ENCODE peak calls at places on chromosome 6, in four cellular contexts. X is body of pancreas, O is adrenal gland, A is IMR-90. H is an unnamed sample.

GRCh38 chr6:77450924-77451323 is 12.4 kb downstream of the HTR1B start:
- DNase-seq in A (peak; percentile 59), O (no peak), X (no peak), H (no peak)

GRCh38 chr6:147106759-147107401 is 97.3 kb upstream of the STXBP5 start:
- DNase-seq in A (peak; percentile 83), X (no peak), O (peak; percentile 19), H (no peak)

GRCh38 chr6:18904681-18905080 is 517.5 kb downstream of the RNF144B start:
- DNase-seq in O (no peak), X (no peak), A (no peak), H (no peak)

GRCh38 chr6:167787896-167788530 is 38.7 kb upstream of the AFDN start:
- DNase-seq in A (no peak), X (no peak), O (no peak), H (no peak)

GRCh38 chr6:55778704-55779103 is 96.7 kb downstream of the BMP5 start:
- DNase-seq in O (no peak), X (no peak), A (no peak), H (no peak)

GRCh38 chr6:64520050-64520449 is 884.4 kb downstream of the PHF3 start:
- DNase-seq in O (no peak), X (no peak), A (peak; percentile 95), H (no peak)

GRCh38 chr6:19052219-19052618 is 665.1 kb downstream of the RNF144B start:
- DNase-seq in A (no peak), X (no peak), O (no peak), H (no peak)

GRCh38 chr6:113476937-113477839 is 380.0 kb upstream of the MARCKS start:
- DNase-seq in O (peak; percentile 16), A (peak; percentile 40), X (no peak), H (no peak)

GRCh38 chr6:11692451-11693376 is 85.9 kb downstream of the ADTRP start:
- DNase-seq in X (no peak), A (no peak), O (no peak), H (no peak)

GRCh38 chr6:100730581-100730980 is 150.5 kb downstream of the ASCC3 start:
- DNase-seq in A (no peak), X (no peak), O (no peak), H (no peak)

GRCh38 chr6:136362421-136363090 is 72.9 kb upstream of the BCLAF1 start:
- DNase-seq in X (no peak), O (no peak), A (no peak), H (no peak)

GRCh38 chr6:117270121-117270959 is 5.0 kb downstream of the VGLL2 start:
- DNase-seq in A (no peak), O (no peak), X (peak; percentile 36), H (no peak)

GRCh38 chr6:28803337-28803709 is 120.5 kb downstream of the TRIM27 start:
- DNase-seq in X (no peak), A (no peak), O (no peak), H (no peak)

GRCh38 chr6:37903671-37904355 is 84.3 kb downstream of the ZFAND3 start:
- DNase-seq in A (no peak), O (no peak), X (no peak), H (no peak)

GRCh38 chr6:146183831-146184230 is 155.0 kb downstream of the GRM1 start:
- DNase-seq in O (no peak), A (no peak), X (no peak), H (no peak)

GRCh38 chr6:164097557-164098398 is 683.3 kb downstream of the QKI start:
- DNase-seq in O (peak; percentile 33), X (no peak), A (peak; percentile 7), H (no peak)

GRCh38 chr6:157551041-157551832 is 170.2 kb downstream of the ZDHHC14 start:
- DNase-seq in O (no peak), X (no peak), A (no peak), H (no peak)

GRCh38 chr6:90110971-90111370 is 185.7 kb downstream of the BACH2 start:
- DNase-seq in A (no peak), X (no peak), O (no peak), H (no peak)

GRCh38 chr6:18243302-18243893 is 20.9 kb downstream of the DEK start:
- DNase-seq in X (no peak), O (no peak), A (no peak), H (no peak)

GRCh38 chr6:149887343-149887742 is 10.6 kb downstream of the RAET1E start:
- DNase-seq in A (peak; percentile 89), O (peak; percentile 87), X (no peak), H (no peak)

GRCh38 chr6:169445227-169445626 is 191.6 kb upstream of the THBS2 start:
- DNase-seq in X (no peak), A (no peak), O (no peak), H (no peak)

GRCh38 chr6:143293526-143293925 is 157.0 kb downstream of the ADAT2 start:
- DNase-seq in O (no peak), X (no peak), A (no peak), H (no peak)

GRCh38 chr6:113854531-113855499 is 2.3 kb upstream of the MARCKS start:
- DNase-seq in A (peak; percentile 79), X (peak; percentile 87), O (peak; percentile 42), H (peak; percentile 75)

GRCh38 chr6:13336553-13336952 is 8.2 kb upstream of the TBC1D7 start:
- DNase-seq in O (peak; percentile 71), A (peak; percentile 84), X (peak; percentile 88), H (peak; percentile 66)

GRCh38 chr6:129709909-129710721 is at the start of gene ARHGAP18:
- DNase-seq in A (peak; percentile 89), X (peak; percentile 95), O (peak; percentile 96), H (peak; percentile 82)

GRCh38 chr6:15588966-15589634 is 73.7 kb downstream of the DTNBP1 start:
- DNase-seq in O (no peak), A (peak; percentile 92), X (no peak), H (no peak)

GRCh38 chr6:32980488-32981038 is 12.2 kb downstream of the BRD2 start:
- DNase-seq in O (no peak), X (no peak), A (no peak), H (no peak)

DNA sequence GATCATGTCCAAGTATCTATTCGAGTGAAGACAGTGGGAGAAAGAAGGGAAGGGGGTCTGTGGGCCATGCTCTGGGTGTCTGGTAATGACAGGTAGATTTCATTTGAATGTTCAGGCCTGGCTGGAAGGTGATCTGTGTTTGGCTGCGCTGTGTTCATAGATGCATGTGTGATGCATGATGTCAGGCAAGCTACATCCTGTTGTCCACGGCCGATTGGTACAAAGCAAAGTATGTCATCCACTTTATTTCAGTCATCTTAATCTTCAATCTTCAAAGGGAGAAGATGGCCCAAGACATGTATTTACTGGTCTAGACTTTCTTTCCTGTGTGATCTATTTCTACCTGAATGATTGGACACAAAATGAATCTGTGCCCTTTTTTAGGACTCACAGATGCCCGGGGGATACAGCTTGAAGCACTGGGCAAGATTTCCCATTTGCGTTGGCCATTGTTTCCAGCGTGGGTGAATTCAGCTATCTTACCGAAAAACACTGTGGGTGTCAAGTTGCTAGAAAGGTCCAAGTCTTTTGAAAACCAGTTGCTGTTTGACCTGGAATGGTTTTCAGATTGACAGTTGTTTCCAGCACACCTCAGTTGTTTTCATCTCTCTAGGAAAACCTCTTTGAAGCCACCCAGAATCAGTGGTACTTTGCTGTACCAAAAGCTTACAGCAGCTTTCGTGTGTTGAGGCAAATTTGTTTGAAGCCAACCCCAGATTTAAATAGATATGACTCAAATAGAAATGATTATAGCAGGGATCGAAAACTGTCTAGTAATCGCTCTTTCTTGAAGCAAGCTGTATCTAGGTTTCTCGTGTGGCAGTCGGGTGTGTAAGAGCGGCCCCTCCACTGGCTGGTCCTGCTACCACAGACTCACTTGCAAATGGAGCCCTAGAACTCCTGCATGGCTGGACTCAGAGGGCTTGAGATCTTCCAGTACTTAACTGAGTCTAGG is 27.2 kb downstream of the DUSP22 start:
- DNase-seq in X (no peak), O (no peak), A (no peak), H (no peak)
- TF ChIP-seq POLR2A in X (no peak), O (no peak), A (no peak), H (no peak)

DNA sequence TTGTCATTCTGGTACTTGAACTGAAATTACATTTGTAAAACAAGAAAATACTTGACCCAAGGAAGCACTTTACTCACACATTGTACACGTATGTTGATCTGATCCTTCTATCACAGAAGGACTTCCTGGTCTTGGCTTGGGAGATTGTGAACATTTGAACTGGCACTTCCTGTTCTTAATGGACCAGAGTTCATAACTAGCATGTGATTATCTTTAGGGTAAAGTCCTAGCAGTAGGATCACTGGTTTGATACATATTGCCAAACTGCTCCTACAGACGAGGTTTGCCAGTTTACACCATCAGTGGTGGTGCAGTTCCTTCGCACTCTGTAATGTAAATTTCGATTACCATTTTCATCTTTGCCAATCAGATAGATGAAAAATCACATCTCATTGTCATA is 12.7 kb downstream of the HECA start:
- DNase-seq in O (no peak), X (no peak), A (no peak), H (no peak)
- H3K4me1 ChIP-seq in O (peaks cover 35% of the 10 kb centered on the region), X (peaks cover 18% of the 10 kb centered on the region), A (peaks cover 14% of the 10 kb centered on the region), H (no peaks in the 10 kb centered on the region)

GRCh38 chr6:112253842-112254816 is at the start of gene LAMA4:
- DNase-seq in A (peak; percentile 69), X (peak; percentile 50), O (peak; percentile 22), H (peak; percentile 67)
- TF ChIP-seq POLR2A in A (peak; percentile 52), X (peak; percentile 19), O (peak; percentile 34), H (peak; percentile 66)

GRCh38 chr6:39204646-39205244 is 24.5 kb downstream of the KCNK5 start:
- DNase-seq in O (no peak), X (no peak), A (no peak), H (no peak)
- H3K4me1 ChIP-seq in O (no peaks in the 10 kb centered on the region), X (peaks cover 99% of the 10 kb centered on the region), A (no peaks in the 10 kb centered on the region), H (no peaks in the 10 kb centered on the region)

GRCh38 chr6:31574106-31575061 is 981 bp upstream of the TNF start:
- DNase-seq in A (no peak), X (no peak), O (no peak), H (no peak)

GRCh38 chr6:31573239-31574105 is 1.4 kb downstream of the LTA start:
- DNase-seq in O (no peak), X (no peak), A (no peak), H (no peak)

GRCh38 chr6:31575335-31575901 is at the start of gene TNF:
- DNase-seq in O (no peak), X (peak; percentile 16), A (no peak), H (peak; percentile 61)

GRCh38 chr6:31569861-31570536 is 2.1 kb upstream of the LTA start:
- DNase-seq in X (no peak), A (no peak), O (no peak), H (no peak)

GRCh38 chr6:31572041-31572911 is at the start of gene LTA:
- DNase-seq in A (no peak), X (no peak), O (no peak), H (no peak)
- TF ChIP-seq POLR2A in A (no peak), X (no peak), O (no peak), H (no peak)

H was measured in uterus.